ENCODE peak calls at places on chromosomes 5 and 9, in six cellular contexts. F is heart right ventricle, R is endothelial cell of umbilical vein, S is ascending aorta, X is PC-9, A is choroid plexus epithelial cell. G is an unnamed sample.

GRCh38 chr5:147554285-147554817 is 44.5 kb upstream of the DPYSL3 start:
- DNase-seq in F (peak), R (peak), S (no peak), X (peak), A (peak), G (peak)

GRCh38 chr9:755454-756381 is 85.8 kb upstream of the DMRT1 start:
- DNase-seq in F (no peak), R (peak), S (peak), X (peak), A (peak), G (peak)

GRCh38 chr5:159031513-159031912 is 68.2 kb downstream of the EBF1 start:
- DNase-seq in F (no peak), R (no peak), S (no peak), X (no peak), A (peak), G (peak)

GRCh38 chr5:147669113-147669869 is 113.2 kb downstream of the JAKMIP2 start:
- DNase-seq in F (no peak), R (no peak), S (no peak), X (no peak), A (no peak), G (no peak)

GRCh38 chr5:173591300-173591622 is 25.2 kb downstream of the BOD1 start:
- DNase-seq in F (no peak), R (no peak), S (no peak), X (no peak), A (no peak), G (no peak)

GRCh38 chr5:134146651-134147544 is 29.9 kb downstream of the SKP1 start:
- DNase-seq in F (no peak), R (no peak), S (no peak), X (no peak), A (peak), G (no peak)

GRCh38 chr9:23747088-23747748 is 78.8 kb downstream of the ELAVL2 start:
- DNase-seq in F (no peak), R (no peak), S (no peak), X (no peak), A (no peak), G (no peak)

GRCh38 chr9:123710299-123710698 is 219.6 kb downstream of the DENND1A start:
- DNase-seq in F (no peak), R (no peak), S (no peak), X (no peak), A (peak), G (peak)

GRCh38 chr9:136773386-136774044 is 9.2 kb upstream of the LCN15 start:
- DNase-seq in F (no peak), R (peak), S (no peak), X (no peak), A (peak), G (no peak)

GRCh38 chr5:16735092-16735970 is 118.5 kb upstream of the RETREG1 start:
- DNase-seq in F (no peak), R (no peak), S (no peak), X (no peak), A (no peak), G (peak)

GRCh38 chr9:131218370-131218769 is 57.9 kb downstream of the FAM78A start:
- DNase-seq in F (no peak), R (no peak), S (no peak), X (no peak), A (no peak), G (no peak)

GRCh38 chr5:77251921-77252320 is 41.4 kb downstream of the PDE8B start:
- DNase-seq in F (no peak), R (no peak), S (no peak), X (no peak), A (no peak), G (no peak)

GRCh38 chr5:126464016-126464415 is 40.8 kb downstream of the GRAMD2B start:
- DNase-seq in F (no peak), R (no peak), S (no peak), X (no peak), A (no peak), G (no peak)

GRCh38 chr9:91047529-91047928 is 245.9 kb downstream of the SYK start:
- DNase-seq in F (no peak), R (no peak), S (no peak), X (no peak), A (no peak), G (no peak)

GRCh38 chr9:124137009-124137943 is 120.5 kb upstream of the NEK6 start:
- DNase-seq in F (no peak), R (no peak), S (peak), X (no peak), A (peak), G (peak)

GRCh38 chr5:115573133-115573532 is 28.6 kb upstream of the FEM1C start:
- DNase-seq in F (no peak), R (peak), S (no peak), X (no peak), A (peak), G (peak)

GRCh38 chr9:130640681-130641080 is 23.7 kb upstream of the PRDM12 start:
- DNase-seq in F (no peak), R (no peak), S (no peak), X (no peak), A (no peak), G (no peak)

GRCh38 chr5:38666668-38667498 is 110.4 kb upstream of the LIFR start:
- DNase-seq in F (peak), R (peak), S (peak), X (no peak), A (peak), G (peak)

GRCh38 chr5:105767265-105767664 is 1903.5 kb downstream of the EFNA5 start:
- DNase-seq in F (no peak), R (peak), S (no peak), X (no peak), A (no peak), G (no peak)

GRCh38 chr9:127182901-127183746 is 60.7 kb upstream of the ANGPTL2 start:
- DNase-seq in F (no peak), R (no peak), S (no peak), X (no peak), A (peak), G (no peak)

GRCh38 chr5:81751009-81751835 is at the start of gene SSBP2:
- DNase-seq in F (peak), R (peak), S (peak), X (peak), A (peak), G (peak)

GRCh38 chr5:126676195-126676624 is 75.5 kb downstream of the PHAX start:
- DNase-seq in F (peak), R (peak), S (peak), X (peak), A (peak), G (peak)

GRCh38 chr5:10451137-10451824 is 9.6 kb downstream of the ROPN1L start:
- DNase-seq in F (no peak), R (no peak), S (no peak), X (peak), A (no peak), G (no peak)

GRCh38 chr9:116193636-116194035 is 40.0 kb downstream of the PAPPA start:
- DNase-seq in F (no peak), R (peak), S (no peak), X (peak), A (peak), G (peak)

GRCh38 chr9:73133042-73133651 is 18.5 kb upstream of the ANXA1 start:
- DNase-seq in F (no peak), R (peak), S (no peak), X (no peak), A (no peak), G (no peak)

GRCh38 chr9:96067004-96067403 is 191.5 kb downstream of the ERCC6L2 start:
- DNase-seq in F (peak), R (no peak), S (no peak), X (no peak), A (peak), G (no peak)

DNA sequence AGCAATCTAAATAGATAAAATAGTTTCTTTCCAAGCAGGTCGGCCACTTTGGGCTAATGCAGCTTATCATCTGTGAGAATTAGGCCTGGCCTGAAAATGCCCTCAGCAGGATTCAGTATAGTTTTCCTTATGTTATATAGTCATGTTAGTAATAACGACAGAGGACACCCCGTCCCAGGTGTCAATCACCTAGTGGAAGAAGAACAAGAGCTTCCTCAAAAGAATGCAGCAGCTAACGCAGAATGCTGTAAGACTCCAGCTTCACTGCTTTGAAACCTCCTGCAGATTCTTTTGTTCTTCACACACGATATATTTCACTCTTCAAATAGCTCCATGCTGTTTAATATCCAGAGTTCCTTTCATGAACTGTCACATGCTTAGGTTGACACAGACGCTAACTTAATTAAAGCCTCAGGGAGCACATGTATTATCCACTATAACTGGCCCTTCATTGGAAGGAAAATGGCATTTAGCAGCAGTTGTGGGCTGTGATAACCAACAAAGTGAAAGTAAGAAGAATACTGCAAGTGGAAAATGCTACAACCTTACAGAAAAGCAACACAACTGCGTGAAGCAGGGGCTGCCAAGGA is 387.6 kb downstream of the PLK2 start:
- DNase-seq in F (no peak), R (no peak), S (no peak), X (no peak), A (peak), G (no peak)
- H3K4me3 ChIP-seq in F (no peak), R (no peak), S (no peak), X (no peak), A (peak), G (peak)

DNA sequence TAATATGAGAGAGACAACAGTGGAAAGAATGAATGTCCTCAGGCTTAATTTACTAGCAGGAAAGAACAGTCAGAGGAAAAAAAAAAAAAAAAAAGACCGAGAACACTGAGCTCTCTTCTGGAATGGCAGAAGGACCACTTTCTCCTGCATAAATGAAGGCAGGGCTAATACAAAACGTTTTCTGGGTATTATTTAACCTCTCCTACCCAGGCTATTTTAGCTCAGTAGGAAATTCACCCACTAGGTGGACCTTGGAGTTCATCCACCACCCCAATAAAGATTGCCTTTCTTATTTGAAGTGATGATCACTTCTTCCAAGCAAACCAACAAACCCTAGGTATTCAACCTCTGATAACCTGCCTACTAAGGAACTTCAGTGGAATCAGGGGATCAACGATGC is 3.7 kb downstream of the GLIS3 start:
- DNase-seq in F (no peak), R (no peak), S (no peak), X (no peak), A (no peak), G (no peak)
- TF ChIP-seq CTCF in F (no peak), R (no peak), S (no peak), X (no peak), A (no peak), G (peak)

GRCh38 chr5:95809414-95809960 is 13.0 kb downstream of the GLRX start:
- DNase-seq in F (no peak), R (peak), S (no peak), X (no peak), A (peak), G (peak)
- H3K4me3 ChIP-seq in F (no peak), R (no peak), S (no peak), X (no peak), A (no peak), G (no peak)

GRCh38 chr9:108933231-108933630 is 693 bp downstream of the ELP1 start:
- DNase-seq in F (peak), R (peak), S (no peak), X (no peak), A (peak), G (peak)
- TF ChIP-seq CTCF in F (no peak), R (no peak), S (no peak), X (no peak), A (no peak), G (no peak)

GRCh38 chr9:112384219-112384618 is 4.3 kb downstream of the HSDL2 start:
- DNase-seq in F (no peak), R (no peak), S (no peak), X (no peak), A (no peak), G (no peak)
- H3K4me3 ChIP-seq in F (no peak), R (no peak), S (no peak), X (no peak), A (no peak), G (no peak)

GRCh38 chr5:61301345-61301744 is 30.7 kb upstream of the ZSWIM6 start:
- DNase-seq in F (no peak), R (no peak), S (no peak), X (no peak), A (peak), G (peak)
- TF ChIP-seq CTCF in F (no peak), R (no peak), S (peak), X (no peak), A (peak), G (peak)

GRCh38 chr9:89440046-89440445 is 57.9 kb downstream of the SEMA4D start:
- DNase-seq in F (no peak), R (no peak), S (no peak), X (no peak), A (no peak), G (no peak)

GRCh38 chr9:89440548-89440947 is 57.4 kb downstream of the SEMA4D start:
- DNase-seq in F (no peak), R (no peak), S (peak), X (no peak), A (no peak), G (no peak)

GRCh38 chr9:89440951-89441654 is 56.8 kb downstream of the SEMA4D start:
- DNase-seq in F (no peak), R (no peak), S (no peak), X (no peak), A (no peak), G (no peak)

GRCh38 chr9:89438194-89438593 is 59.7 kb downstream of the SEMA4D start:
- DNase-seq in F (no peak), R (no peak), S (no peak), X (no peak), A (no peak), G (no peak)

GRCh38 chr9:89439571-89439970 is 58.3 kb downstream of the SEMA4D start:
- DNase-seq in F (no peak), R (no peak), S (no peak), X (no peak), A (no peak), G (no peak)
- H3K4me3 ChIP-seq in F (no peak), R (no peak), S (no peak), X (no peak), A (no peak), G (no peak)

GRCh38 chr5:1229822-1230221 is 4.6 kb downstream of the SLC6A18 start:
- DNase-seq in F (no peak), R (no peak), S (no peak), X (no peak), A (no peak), G (no peak)
- TF ChIP-seq CTCF in F (no peak), R (no peak), S (no peak), X (no peak), A (no peak), G (no peak)

GRCh38 chr9:125890793-125891192 is 143.6 kb downstream of the PBX3 start:
- DNase-seq in F (no peak), R (no peak), S (no peak), X (no peak), A (no peak), G (no peak)
- H3K4me3 ChIP-seq in F (no peak), R (no peak), S (no peak), X (no peak), A (no peak), G (no peak)